ENCODE peak calls at places on chromosome 1, in four cellular contexts. One of them, this sample, is unnamed. For H3K4me1 and H3K27me3, the result is how much of the 10 kb centered on the place peaks cover.

GRCh38 chr1:57987507-57987906 is 559.0 kb downstream of the OMA1 start:
- DNase-seq in GM23338: peak
- DNase-seq in tibial artery: no peak
- DNase-seq in testis: no peak
- DNase-seq in this sample: no peak

GRCh38 chr1:46558141-46558963 is 6.9 kb upstream of the KNCN start:
- DNase-seq in tibial artery: no peak
- DNase-seq in testis: no peak
- DNase-seq in GM23338: peak
- DNase-seq in this sample: no peak

GRCh38 chr1:25774921-25775774 is 24.8 kb upstream of the SELENON start:
- DNase-seq in tibial artery: no peak
- DNase-seq in GM23338: no peak
- DNase-seq in testis: no peak
- DNase-seq in this sample: no peak

GRCh38 chr1:61674221-61674620 is 50.7 kb downstream of the TM2D1 start:
- DNase-seq in testis: no peak
- DNase-seq in GM23338: no peak
- DNase-seq in tibial artery: no peak
- DNase-seq in this sample: peak

GRCh38 chr1:15027515-15027948 is 126.0 kb upstream of the TMEM51 start:
- DNase-seq in tibial artery: peak
- DNase-seq in testis: peak
- DNase-seq in GM23338: peak
- DNase-seq in this sample: peak

GRCh38 chr1:246001142-246001812 is 505.8 kb downstream of the SMYD3 start:
- DNase-seq in GM23338: no peak
- DNase-seq in tibial artery: no peak
- DNase-seq in testis: no peak
- DNase-seq in this sample: no peak

GRCh38 chr1:206925116-206925736 is 3.5 kb upstream of the FCMR start:
- DNase-seq in tibial artery: no peak
- DNase-seq in testis: peak
- DNase-seq in GM23338: peak
- DNase-seq in this sample: no peak

GRCh38 chr1:117606608-117607261 is 887 bp downstream of the TENT5C start:
- DNase-seq in testis: peak
- DNase-seq in GM23338: peak
- DNase-seq in tibial artery: no peak
- DNase-seq in this sample: peak

GRCh38 chr1:101406271-101406670 is 169.5 kb downstream of the S1PR1 start:
- DNase-seq in GM23338: no peak
- DNase-seq in tibial artery: no peak
- DNase-seq in testis: no peak
- DNase-seq in this sample: no peak

GRCh38 chr1:93713247-93713764 is 31.7 kb upstream of the BCAR3 start:
- DNase-seq in tibial artery: no peak
- DNase-seq in testis: no peak
- DNase-seq in GM23338: no peak
- DNase-seq in this sample: no peak

GRCh38 chr1:44407430-44408180 is 2.5 kb downstream of the RNF220 start:
- DNase-seq in tibial artery: no peak
- DNase-seq in testis: peak
- DNase-seq in GM23338: peak
- DNase-seq in this sample: no peak

GRCh38 chr1:32870615-32871363 is at the start of gene FNDC5:
- DNase-seq in testis: peak
- DNase-seq in tibial artery: peak
- DNase-seq in GM23338: peak
- DNase-seq in this sample: peak

GRCh38 chr1:7047866-7048265 is 262.6 kb downstream of the CAMTA1 start:
- DNase-seq in testis: no peak
- DNase-seq in GM23338: no peak
- DNase-seq in tibial artery: no peak
- DNase-seq in this sample: no peak

GRCh38 chr1:54190526-54190925 is 9.3 kb downstream of the CYB5RL start:
- DNase-seq in GM23338: no peak
- DNase-seq in testis: no peak
- DNase-seq in tibial artery: no peak
- DNase-seq in this sample: no peak

GRCh38 chr1:237220243-237220642 is 178.3 kb downstream of the RYR2 start:
- DNase-seq in GM23338: no peak
- DNase-seq in tibial artery: no peak
- DNase-seq in testis: no peak
- DNase-seq in this sample: peak

GRCh38 chr1:100767176-100767876 is 47.8 kb downstream of the VCAM1 start:
- DNase-seq in testis: no peak
- DNase-seq in tibial artery: no peak
- DNase-seq in GM23338: no peak
- DNase-seq in this sample: no peak

GRCh38 chr1:29453502-29454240 is 217.3 kb downstream of the PTPRU start:
- DNase-seq in testis: no peak
- DNase-seq in GM23338: peak
- DNase-seq in tibial artery: peak
- DNase-seq in this sample: no peak
- TF ChIP-seq CTCF in testis: no peak
- TF ChIP-seq CTCF in GM23338: peak
- TF ChIP-seq CTCF in tibial artery: no peak
- TF ChIP-seq CTCF in this sample: peak

GRCh38 chr1:219039755-219040154 is 133.9 kb upstream of the LYPLAL1 start:
- DNase-seq in testis: no peak
- DNase-seq in GM23338: no peak
- DNase-seq in tibial artery: no peak
- DNase-seq in this sample: no peak

GRCh38 chr1:219040291-219040690 is 133.4 kb upstream of the LYPLAL1 start:
- DNase-seq in testis: no peak
- DNase-seq in GM23338: no peak
- DNase-seq in tibial artery: no peak
- DNase-seq in this sample: no peak

GRCh38 chr1:219041141-219041540 is 132.5 kb upstream of the LYPLAL1 start:
- DNase-seq in tibial artery: no peak
- DNase-seq in GM23338: no peak
- DNase-seq in testis: no peak
- DNase-seq in this sample: no peak

GRCh38 chr1:219042769-219043168 is 130.9 kb upstream of the LYPLAL1 start:
- DNase-seq in tibial artery: no peak
- DNase-seq in GM23338: no peak
- DNase-seq in testis: no peak
- DNase-seq in this sample: no peak

GRCh38 chr1:219041819-219042218 is 131.9 kb upstream of the LYPLAL1 start:
- DNase-seq in tibial artery: no peak
- DNase-seq in GM23338: no peak
- DNase-seq in testis: peak
- DNase-seq in this sample: no peak
- H3K4me1 ChIP-seq in tibial artery: under half
- H3K4me1 ChIP-seq in GM23338: under half
- H3K4me1 ChIP-seq in testis: under half
- H3K4me1 ChIP-seq in this sample: under half

DNA sequence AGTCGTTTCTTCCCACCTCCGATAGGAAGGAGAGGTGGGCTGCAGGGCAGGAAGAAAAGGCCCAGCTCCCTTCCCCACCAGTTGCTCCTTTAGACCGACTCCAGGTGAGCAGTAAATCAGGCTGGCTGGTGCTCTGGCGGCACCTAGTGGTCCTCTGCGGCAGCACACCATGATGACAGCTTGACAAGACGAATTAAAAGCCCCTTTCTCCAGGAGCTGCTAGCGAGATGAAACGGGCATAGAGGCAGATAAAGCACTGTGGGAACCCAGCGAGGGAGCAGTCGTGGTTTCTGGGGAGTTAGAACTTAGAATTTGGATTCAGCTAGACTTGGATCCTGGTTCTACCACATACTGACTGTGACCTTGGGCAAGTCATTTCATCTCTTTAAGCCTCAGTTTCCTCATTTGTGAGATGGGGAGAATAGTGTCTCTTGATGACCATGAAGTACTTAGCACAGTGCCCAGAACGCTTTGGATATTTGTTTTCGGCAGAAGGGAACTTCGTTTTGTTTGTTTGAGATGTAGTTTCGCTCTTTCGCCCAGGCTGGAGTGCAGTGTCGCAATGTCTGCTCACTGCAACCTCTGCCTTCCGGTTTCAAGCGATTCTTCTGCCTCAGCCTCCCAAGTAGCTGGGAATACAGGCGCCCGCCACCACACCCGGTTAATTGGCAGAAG is 21.8 kb upstream of the COL9A2 start:
- DNase-seq in testis: peak
- DNase-seq in tibial artery: peak
- DNase-seq in GM23338: peak
- DNase-seq in this sample: peak
- H3K27me3 ChIP-seq in testis: under half
- H3K27me3 ChIP-seq in tibial artery: under half
- H3K27me3 ChIP-seq in GM23338: under half
- H3K27me3 ChIP-seq in this sample: under half

GRCh38 chr1:12049625-12050024 is 13.5 kb upstream of the TNFRSF8 start:
- DNase-seq in tibial artery: no peak
- DNase-seq in testis: no peak
- DNase-seq in GM23338: peak
- DNase-seq in this sample: no peak
- TF ChIP-seq CTCF in tibial artery: no peak
- TF ChIP-seq CTCF in testis: no peak
- TF ChIP-seq CTCF in GM23338: peak
- TF ChIP-seq CTCF in this sample: no peak

GRCh38 chr1:165897326-165898303 is 70.2 kb downstream of the UCK2 start:
- DNase-seq in GM23338: no peak
- DNase-seq in tibial artery: no peak
- DNase-seq in testis: no peak
- DNase-seq in this sample: no peak
- H3K4me1 ChIP-seq in GM23338: under half
- H3K4me1 ChIP-seq in tibial artery: under half
- H3K4me1 ChIP-seq in testis: under half
- H3K4me1 ChIP-seq in this sample: under half

GRCh38 chr1:201751872-201752271 is 77.1 kb upstream of the IPO9 start:
- DNase-seq in testis: no peak
- DNase-seq in GM23338: peak
- DNase-seq in tibial artery: no peak
- DNase-seq in this sample: no peak

GRCh38 chr1:201750934-201751333 is 78.0 kb upstream of the IPO9 start:
- DNase-seq in GM23338: no peak
- DNase-seq in tibial artery: no peak
- DNase-seq in testis: no peak
- DNase-seq in this sample: no peak

GRCh38 chr1:201748331-201748730 is 80.6 kb upstream of the IPO9 start:
- DNase-seq in tibial artery: peak
- DNase-seq in GM23338: peak
- DNase-seq in testis: no peak
- DNase-seq in this sample: no peak

GRCh38 chr1:201750120-201750519 is 78.8 kb upstream of the IPO9 start:
- DNase-seq in GM23338: no peak
- DNase-seq in testis: no peak
- DNase-seq in tibial artery: no peak
- DNase-seq in this sample: no peak

GRCh38 chr1:201749059-201749458 is 79.9 kb upstream of the IPO9 start:
- DNase-seq in tibial artery: no peak
- DNase-seq in testis: no peak
- DNase-seq in GM23338: no peak
- DNase-seq in this sample: no peak
- H3K27me3 ChIP-seq in tibial artery: under half
- H3K27me3 ChIP-seq in testis: under half
- H3K27me3 ChIP-seq in GM23338: under half
- H3K27me3 ChIP-seq in this sample: under half